ENCODE peak calls at places on chromosomes 2 and 18, in nine cellular contexts. H, E, Z, I, U, N, A, W and Y are unnamed samples.

GRCh38 chr2:222891890-222892289 is 31.1 kb downstream of the ACSL3 start:
- DNase-seq in I (no peak), W (no peak), A (peak), N (no peak), U (peak), Z (no peak), H (no peak), E (no peak), Y (no peak)

GRCh38 chr2:50476174-50476573 is 555.8 kb downstream of the NRXN1 start:
- DNase-seq in H (no peak), U (no peak), I (no peak), E (no peak), A (no peak), Z (no peak), W (no peak), N (no peak), Y (no peak)

GRCh38 chr2:74835831-74836674 is 2.1 kb downstream of the HK2 start:
- DNase-seq in A (peak), U (peak), N (no peak), W (no peak), I (peak), E (no peak), Z (peak), H (no peak), Y (no peak)

GRCh38 chr2:196066794-196067382 is 1.7 kb downstream of the DNAH7 start:
- DNase-seq in I (peak), U (peak), N (no peak), A (no peak), W (peak), Z (peak), H (no peak), E (no peak), Y (no peak)

GRCh38 chr18:9905401-9905922 is 8.4 kb upstream of the VAPA start:
- DNase-seq in W (no peak), N (no peak), Z (no peak), I (no peak), H (no peak), A (no peak), U (peak), E (no peak), Y (no peak)

GRCh38 chr2:191748528-191749180 is 70.7 kb downstream of the NABP1 start:
- DNase-seq in U (peak), Z (no peak), W (no peak), I (peak), E (no peak), A (peak), N (no peak), H (no peak), Y (no peak)

GRCh38 chr2:168521342-168521741 is 65.3 kb downstream of the CERS6 start:
- DNase-seq in Z (no peak), N (no peak), A (peak), H (no peak), U (peak), E (no peak), W (no peak), I (no peak), Y (no peak)

GRCh38 chr18:8703781-8704301 is 1.5 kb upstream of the MTCL1 start:
- DNase-seq in W (no peak), Z (no peak), H (no peak), I (no peak), E (no peak), A (no peak), N (no peak), U (no peak), Y (no peak)

GRCh38 chr18:50870138-50870845 is 8.6 kb upstream of the ME2 start:
- DNase-seq in N (peak), A (peak), H (no peak), U (peak), I (no peak), E (peak), W (no peak), Z (peak), Y (peak)

GRCh38 chr2:159030674-159031380 is 62.4 kb downstream of the TANC1 start:
- DNase-seq in Z (peak), W (no peak), A (peak), H (no peak), E (no peak), I (no peak), N (no peak), U (peak), Y (no peak)

GRCh38 chr2:47525167-47525566 is 122.2 kb downstream of the MSH2 start:
- DNase-seq in Z (no peak), W (no peak), U (no peak), N (no peak), A (no peak), E (no peak), H (no peak), I (no peak), Y (no peak)

GRCh38 chr18:39318462-39318861 is 1752.9 kb upstream of the CELF4 start:
- DNase-seq in A (no peak), W (no peak), Z (no peak), H (no peak), U (no peak), N (no peak), E (no peak), I (no peak), Y (no peak)

GRCh38 chr18:60663060-60663989 is 290.8 kb upstream of the MC4R start:
- DNase-seq in Z (no peak), N (no peak), W (no peak), H (no peak), E (no peak), A (no peak), U (no peak), I (no peak), Y (no peak)

GRCh38 chr2:236417150-236417549 is 152.5 kb upstream of the ACKR3 start:
- DNase-seq in U (no peak), A (no peak), N (no peak), W (no peak), I (no peak), E (no peak), Z (no peak), H (no peak), Y (no peak)

GRCh38 chr2:233460726-233461431 is 105.7 kb downstream of the USP40 start:
- DNase-seq in E (peak), A (no peak), U (no peak), I (no peak), Z (no peak), H (no peak), W (no peak), N (no peak), Y (no peak)

GRCh38 chr18:6683112-6683876 is 46.2 kb upstream of the ARHGAP28 start:
- DNase-seq in W (no peak), I (no peak), E (no peak), U (no peak), A (no peak), H (no peak), Z (peak), N (no peak), Y (no peak)

GRCh38 chr18:35526476-35527120 is 28.8 kb upstream of the INO80C start:
- DNase-seq in W (no peak), U (peak), I (no peak), Z (no peak), N (no peak), H (no peak), E (peak), A (no peak), Y (no peak)

GRCh38 chr2:29560030-29560429 is 361.4 kb downstream of the ALK start:
- DNase-seq in W (no peak), I (no peak), A (no peak), Z (no peak), E (no peak), N (no peak), U (no peak), H (no peak), Y (no peak)

GRCh38 chr2:191917430-191917881 is 70.6 kb upstream of the CAVIN2 start:
- DNase-seq in W (no peak), A (peak), H (no peak), Z (peak), N (no peak), E (no peak), U (peak), I (no peak), Y (no peak)

GRCh38 chr2:212441141-212441540 is 97.5 kb downstream of the ERBB4 start:
- DNase-seq in E (no peak), Z (no peak), W (no peak), I (no peak), H (no peak), U (no peak), N (no peak), A (no peak), Y (no peak)

GRCh38 chr2:44429034-44429433 is 67.3 kb downstream of the CAMKMT start:
- DNase-seq in I (no peak), E (no peak), W (no peak), U (peak), Z (no peak), H (no peak), A (peak), N (no peak), Y (no peak)

GRCh38 chr2:161076936-161077335 is 83.3 kb upstream of the TANK start:
- DNase-seq in E (no peak), W (no peak), N (no peak), H (no peak), U (no peak), A (no peak), Z (no peak), I (no peak), Y (no peak)

GRCh38 chr18:73613706-73614340 is 533.8 kb downstream of the FBXO15 start:
- DNase-seq in A (peak), H (no peak), I (no peak), E (no peak), Z (no peak), W (no peak), U (no peak), N (no peak), Y (no peak)

GRCh38 chr2:55500025-55500424 is 19.5 kb upstream of the CFAP36 start:
- DNase-seq in I (peak), N (no peak), W (no peak), H (no peak), A (peak), U (peak), E (no peak), Z (no peak), Y (no peak)

GRCh38 chr2:128301021-128301420 is 17.6 kb downstream of the HS6ST1 start:
- DNase-seq in A (no peak), Z (no peak), H (no peak), E (no peak), U (no peak), I (no peak), N (no peak), W (no peak), Y (no peak)

GRCh38 chr2:32572737-32573136 is 55.1 kb upstream of the TTC27 start:
- DNase-seq in Z (no peak), I (no peak), E (no peak), A (no peak), W (no peak), N (no peak), H (no peak), U (no peak), Y (no peak)

GRCh38 chr2:203835420-203835819 is 32.2 kb upstream of the CTLA4 start:
- DNase-seq in W (no peak), E (no peak), Z (no peak), N (no peak), H (no peak), U (no peak), A (no peak), I (no peak), Y (no peak)

GRCh38 chr18:28036481-28036880 is 140.4 kb downstream of the CDH2 start:
- DNase-seq in A (peak), Z (no peak), E (no peak), H (no peak), N (no peak), U (no peak), I (no peak), W (no peak), Y (no peak)

GRCh38 chr2:149715005-149715592 is 127.5 kb upstream of the MMADHC start:
- DNase-seq in U (peak), I (peak), E (no peak), H (no peak), W (no peak), Z (peak), N (no peak), A (peak), Y (no peak)
- TF ChIP-seq CTCF in U (peak), I (peak), E (peak), H (no peak), W (no peak), Z (peak), N (peak), A (peak), Y (peak)

GRCh38 chr2:42142476-42143184 is 26.5 kb upstream of the EML4 start:
- DNase-seq in A (peak), H (no peak), U (no peak), N (peak), E (peak), I (no peak), Z (no peak), W (no peak), Y (no peak)
- H3K4me3 ChIP-seq in A (peak), H (peak), U (peak), N (no peak), E (no peak), I (no peak), Z (no peak), W (no peak), Y (no peak)

GRCh38 chr2:106108351-106108750 is 85.8 kb downstream of the UXS1 start:
- DNase-seq in H (no peak), W (no peak), N (no peak), Z (peak), A (peak), E (no peak), U (peak), I (no peak), Y (no peak)
- TF ChIP-seq CTCF in H (no peak), W (no peak), N (no peak), Z (no peak), A (peak), E (no peak), U (peak), I (no peak), Y (peak)

GRCh38 chr2:239316562-239317465 is 84.0 kb downstream of the HDAC4 start:
- DNase-seq in A (peak), H (peak), N (peak), W (no peak), E (peak), U (peak), Z (peak), I (no peak), Y (peak)

GRCh38 chr2:239321596-239322413 is 79.0 kb downstream of the HDAC4 start:
- DNase-seq in Z (no peak), I (no peak), U (no peak), E (no peak), A (no peak), N (no peak), W (no peak), H (peak), Y (no peak)

GRCh38 chr2:239318091-239318725 is 82.6 kb downstream of the HDAC4 start:
- DNase-seq in N (no peak), I (no peak), A (no peak), W (no peak), U (no peak), Z (peak), H (peak), E (peak), Y (no peak)

GRCh38 chr2:239318790-239319189 is 82.0 kb downstream of the HDAC4 start:
- DNase-seq in U (no peak), N (no peak), Z (no peak), E (peak), A (no peak), H (peak), I (no peak), W (no peak), Y (no peak)

DNA sequence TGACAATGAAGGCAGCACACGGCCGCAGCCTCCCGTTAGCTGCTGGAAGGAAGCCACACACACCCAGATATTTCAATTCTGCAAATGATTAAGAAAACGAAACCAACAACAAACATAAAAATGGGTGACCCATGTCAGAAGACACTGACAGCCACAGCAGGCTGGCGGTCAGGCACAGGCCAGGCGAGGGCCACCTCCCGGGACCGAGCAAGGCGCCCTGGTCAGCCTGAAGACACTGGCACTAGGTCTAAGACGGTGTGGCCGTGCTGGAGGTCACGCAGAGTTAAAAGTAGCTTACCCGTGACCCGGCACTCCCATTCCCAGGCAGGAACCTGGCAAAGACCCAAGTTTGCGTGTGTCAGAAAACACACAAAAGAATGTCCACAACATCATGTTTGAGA is 81.6 kb downstream of the HDAC4 start:
- DNase-seq in Z (peak), E (peak), A (no peak), N (peak), W (no peak), H (peak), U (peak), I (peak), Y (no peak)
- H3K4me3 ChIP-seq in Z (peak), E (peak), A (no peak), N (no peak), W (no peak), H (peak), U (no peak), I (peak), Y (no peak)